ENCODE peak calls at places on chromosomes 16 and 17, in six cellular contexts. A, R, M, K, G and Q are unnamed samples.

GRCh38 chr16:35208001-35208935 is 1748.9 kb downstream of the TP53TG3F start:
- DNase-seq in G (no peak), K (no peak), A (no peak), R (no peak), M (no peak), Q (no peak)

GRCh38 chr17:72812823-72813222 is 279.7 kb downstream of the SLC39A11 start:
- DNase-seq in M (no peak), G (no peak), R (no peak), A (no peak), K (no peak), Q (no peak)

GRCh38 chr17:75843577-75844529 is at the start of gene UNC13D:
- DNase-seq in K (peak; percentile 72), M (no peak), R (no peak), A (no peak), G (peak; percentile 45), Q (no peak)

GRCh38 chr17:76405967-76406647 is 21.7 kb downstream of the SPHK1 start:
- DNase-seq in A (peak; percentile 81), K (no peak), M (no peak), R (peak; percentile 61), G (peak; percentile 73), Q (no peak)

GRCh38 chr17:7132511-7133094 is 18.0 kb upstream of the ASGR2 start:
- DNase-seq in G (peak; percentile 40), M (no peak), R (peak; percentile 10), K (peak; percentile 11), A (no peak), Q (no peak)

GRCh38 chr17:73969956-73970355 is 233.5 kb upstream of the RPL38 start:
- DNase-seq in A (no peak), K (no peak), M (no peak), R (no peak), G (peak; percentile 64), Q (no peak)

GRCh38 chr16:56288019-56288418 is 96.7 kb downstream of the GNAO1 start:
- DNase-seq in G (peak; percentile 46), M (no peak), R (no peak), A (no peak), K (no peak), Q (no peak)

GRCh38 chr17:52027081-52027480 is 131.4 kb downstream of the CA10 start:
- DNase-seq in M (no peak), K (no peak), A (no peak), G (no peak), R (no peak), Q (no peak)

GRCh38 chr17:47733047-47733413 is at the start of gene TBX21:
- DNase-seq in G (peak; percentile 78), K (peak; percentile 84), R (peak; percentile 94), M (no peak), A (peak; percentile 70), Q (peak; percentile 89)

GRCh38 chr17:68812876-68813584 is 142.2 kb downstream of the ABCA8 start:
- DNase-seq in G (no peak), A (no peak), K (no peak), M (no peak), R (no peak), Q (no peak)

GRCh38 chr17:45255358-45255757 is 6.5 kb downstream of the SPATA32 start:
- DNase-seq in G (no peak), K (no peak), A (no peak), M (no peak), R (no peak), Q (no peak)

GRCh38 chr17:31917065-31917529 is 15.6 kb upstream of the UTP6 start:
- DNase-seq in G (no peak), K (no peak), A (peak; percentile 12), M (no peak), R (no peak), Q (no peak)

GRCh38 chr17:57946798-57947358 is 8.3 kb downstream of the CUEDC1 start:
- DNase-seq in M (no peak), K (no peak), G (peak; percentile 80), R (no peak), A (peak; percentile 32), Q (peak; percentile 43)
- H3K4me1 ChIP-seq in M (peaks cover 88% of the 10 kb centered on the region), K (peaks cover 6% of the 10 kb centered on the region), G (peaks cover 38% of the 10 kb centered on the region), R (peaks cover 6% of the 10 kb centered on the region), A (peaks cover 40% of the 10 kb centered on the region), Q (peaks cover 58% of the 10 kb centered on the region)

GRCh38 chr16:23465179-23465578 is 12.2 kb upstream of the COG7 start:
- DNase-seq in G (no peak), A (no peak), M (no peak), R (no peak), K (no peak), Q (no peak)

GRCh38 chr16:23469814-23470213 is 16.8 kb upstream of the COG7 start:
- DNase-seq in G (peak; percentile 71), K (no peak), R (no peak), M (no peak), A (no peak), Q (no peak)

GRCh38 chr16:23466162-23466885 is 13.3 kb upstream of the COG7 start:
- DNase-seq in K (no peak), G (no peak), A (no peak), R (no peak), M (peak; percentile 87), Q (no peak)

GRCh38 chr16:23464196-23464595 is 11.2 kb upstream of the COG7 start:
- DNase-seq in R (no peak), G (no peak), M (no peak), A (no peak), K (no peak), Q (no peak)
- H3K4me3 ChIP-seq in R (no peak overlapping the region), G (no peak overlapping the region), M (no peak overlapping the region), A (no peak overlapping the region), K (no peak overlapping the region), Q (no peak overlapping the region)

GRCh38 chr17:81391268-81391963 is 3.8 kb upstream of the BAHCC1 start:
- DNase-seq in G (no peak), M (no peak), A (peak; percentile 29), K (no peak), R (no peak), Q (no peak)

GRCh38 chr17:81389585-81389984 is 5.7 kb upstream of the BAHCC1 start:
- DNase-seq in K (no peak), R (no peak), G (no peak), M (no peak), A (no peak), Q (no peak)

GRCh38 chr17:81390436-81391214 is 4.6 kb upstream of the BAHCC1 start:
- DNase-seq in G (no peak), A (no peak), K (no peak), R (no peak), M (no peak), Q (no peak)

GRCh38 chr17:81388612-81389367 is 6.5 kb upstream of the BAHCC1 start:
- DNase-seq in M (no peak), K (no peak), R (peak; percentile 45), A (peak; percentile 44), G (no peak), Q (no peak)

GRCh38 chr17:81390029-81390428 is 5.2 kb upstream of the BAHCC1 start:
- DNase-seq in G (no peak), K (no peak), M (no peak), R (no peak), A (no peak), Q (no peak)
- H3K27me3 ChIP-seq in G (no peaks in the 10 kb centered on the region), K (peaks cover 60% of the 10 kb centered on the region), M (no peaks in the 10 kb centered on the region), R (no peaks in the 10 kb centered on the region), A (no peaks in the 10 kb centered on the region), Q (no peaks in the 10 kb centered on the region)

GRCh38 chr16:3304370-3304769 is 860 bp downstream of the TIGD7 start:
- DNase-seq in R (no peak), G (no peak), K (no peak), A (no peak), M (no peak), Q (no peak)
- H3K4me1 ChIP-seq in R (peaks cover 7% of the 10 kb centered on the region), G (peaks cover 18% of the 10 kb centered on the region), K (peaks cover 14% of the 10 kb centered on the region), A (no peaks in the 10 kb centered on the region), M (no peaks in the 10 kb centered on the region), Q (peaks cover 12% of the 10 kb centered on the region)

DNA sequence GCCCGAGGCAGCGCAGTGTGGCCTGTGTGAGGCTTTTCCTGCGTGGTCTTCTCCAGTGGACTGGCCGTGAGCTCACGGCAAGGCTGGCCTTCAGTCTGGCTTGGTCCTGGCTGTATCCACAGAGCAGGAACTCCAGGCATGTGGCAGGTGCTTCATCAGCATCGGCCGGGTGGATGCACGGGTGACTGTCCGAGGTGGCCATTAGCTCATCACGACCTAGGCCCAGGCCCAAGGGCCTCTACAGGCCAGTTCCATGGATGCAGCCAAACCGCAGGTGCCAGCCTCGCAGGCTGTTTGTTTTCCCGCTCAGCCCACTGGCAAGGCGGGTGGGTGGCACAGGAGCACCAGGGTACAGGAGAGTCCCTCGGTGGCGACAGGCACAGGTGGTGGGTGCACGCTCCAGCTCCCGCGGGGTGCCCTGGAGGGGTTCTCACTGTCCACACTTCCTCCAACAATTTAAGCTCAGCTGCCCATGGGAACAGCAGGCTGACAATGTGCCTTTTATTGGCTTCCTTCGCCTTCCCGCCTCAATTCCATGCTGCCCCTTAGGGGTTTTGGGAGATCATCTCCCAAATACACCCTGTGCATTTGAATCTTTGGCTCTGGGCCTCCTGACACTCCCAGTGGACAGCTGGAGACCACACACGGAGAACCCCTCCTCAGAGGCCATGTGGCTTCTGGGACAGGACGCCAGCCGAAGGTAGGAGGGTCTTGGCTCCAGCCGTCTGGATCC is 33.0 kb downstream of the ENGASE start:
- DNase-seq in G (no peak), A (no peak), R (no peak), M (no peak), K (no peak), Q (no peak)
- H3K4me3 ChIP-seq in G (no peak overlapping the region), A (no peak overlapping the region), R (no peak overlapping the region), M (no peak overlapping the region), K (no peak overlapping the region), Q (no peak overlapping the region)

GRCh38 chr17:79615446-79615845 is 4.6 kb upstream of the RBFOX3 start:
- DNase-seq in A (no peak), G (no peak), M (no peak), K (no peak), R (no peak), Q (no peak)
- H3K27me3 ChIP-seq in A (peaks cover 9% of the 10 kb centered on the region), G (no peaks in the 10 kb centered on the region), M (peaks cover 34% of the 10 kb centered on the region), K (peaks cover 4% of the 10 kb centered on the region), R (peaks cover 90% of the 10 kb centered on the region), Q (peaks cover 68% of the 10 kb centered on the region)

GRCh38 chr17:12591336-12591735 is 74.4 kb upstream of the MYOCD start:
- DNase-seq in A (no peak), M (no peak), R (no peak), G (no peak), K (no peak), Q (no peak)
- H3K4me1 ChIP-seq in A (no peaks in the 10 kb centered on the region), M (no peaks in the 10 kb centered on the region), R (peaks cover 8% of the 10 kb centered on the region), G (no peaks in the 10 kb centered on the region), K (no peaks in the 10 kb centered on the region), Q (no peaks in the 10 kb centered on the region)

GRCh38 chr16:1347962-1348361 is 3.7 kb downstream of the TSR3 start:
- DNase-seq in A (no peak), K (no peak), G (no peak), M (no peak), R (no peak), Q (no peak)
- H3K4me3 ChIP-seq in A (no peak overlapping the region), K (no peak overlapping the region), G (no peak overlapping the region), M (no peak overlapping the region), R (no peak overlapping the region), Q (no peak overlapping the region)

DNA sequence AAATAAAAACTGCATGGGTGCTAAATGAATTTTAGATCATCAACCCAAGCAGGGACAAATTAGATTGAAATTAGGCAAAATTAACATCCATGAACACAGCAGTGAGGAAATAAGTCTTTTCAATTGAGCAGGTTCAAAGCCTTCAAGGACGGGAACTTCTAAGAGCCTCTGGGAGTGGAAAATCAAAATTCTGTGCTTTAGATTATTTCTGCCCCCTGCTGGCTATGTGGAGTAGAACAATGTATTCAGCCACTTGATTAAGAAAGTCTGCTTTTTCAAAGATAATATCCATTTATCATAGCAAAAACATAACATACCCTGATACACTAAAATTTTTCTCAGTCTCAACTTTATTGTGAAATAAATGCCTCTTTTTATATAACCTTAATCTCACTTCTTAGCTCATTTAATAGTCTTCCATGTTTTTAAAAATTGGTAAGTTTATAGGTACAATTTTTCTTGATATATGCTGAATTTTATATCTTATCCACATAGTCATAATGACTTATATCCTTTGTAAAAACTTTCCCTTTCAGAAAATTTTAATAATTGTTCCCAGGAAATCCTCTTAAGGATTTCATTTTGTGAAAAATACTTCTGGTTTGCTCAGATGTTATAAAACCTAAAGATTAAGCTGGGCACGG is 28.1 kb upstream of the NOL11 start:
- DNase-seq in A (no peak), G (peak; percentile 76), R (peak; percentile 79), K (peak; percentile 18), M (peak; percentile 22), Q (peak; percentile 72)
- H3K27me3 ChIP-seq in A (no peaks in the 10 kb centered on the region), G (no peaks in the 10 kb centered on the region), R (no peaks in the 10 kb centered on the region), K (no peaks in the 10 kb centered on the region), M (no peaks in the 10 kb centered on the region), Q (no peaks in the 10 kb centered on the region)